ENCODE peak calls at places on chromosomes 3 and 15, in eight cellular contexts. One of them, this sample, is unnamed. For H3K36me3, the result is how much of the 10 kb centered on the place peaks cover.

GRCh38 chr3:99859855-99860254 is 42.2 kb downstream of the CMSS1 start:
- DNase-seq in stomach: no peak
- DNase-seq in transverse colon: no peak
- DNase-seq in upper lobe of left lung: no peak
- DNase-seq in ovary: no peak
- DNase-seq in SK-N-SH: peak
- DNase-seq in sigmoid colon: no peak
- DNase-seq in esophagus muscularis mucosa: no peak
- DNase-seq in this sample: no peak

GRCh38 chr3:11591401-11592266 is 52.1 kb downstream of the VGLL4 start:
- DNase-seq in stomach: peak
- DNase-seq in transverse colon: no peak
- DNase-seq in upper lobe of left lung: peak
- DNase-seq in ovary: peak
- DNase-seq in SK-N-SH: no peak
- DNase-seq in sigmoid colon: peak
- DNase-seq in esophagus muscularis mucosa: no peak
- DNase-seq in this sample: peak

GRCh38 chr3:126546549-126547239 is 12.0 kb downstream of the C3orf22 start:
- DNase-seq in stomach: peak
- DNase-seq in transverse colon: peak
- DNase-seq in upper lobe of left lung: peak
- DNase-seq in ovary: no peak
- DNase-seq in SK-N-SH: peak
- DNase-seq in sigmoid colon: no peak
- DNase-seq in esophagus muscularis mucosa: no peak
- DNase-seq in this sample: no peak

GRCh38 chr3:77693147-77693546 is 653.2 kb downstream of the ROBO2 start:
- DNase-seq in stomach: no peak
- DNase-seq in transverse colon: no peak
- DNase-seq in upper lobe of left lung: no peak
- DNase-seq in ovary: no peak
- DNase-seq in SK-N-SH: no peak
- DNase-seq in sigmoid colon: no peak
- DNase-seq in esophagus muscularis mucosa: no peak
- DNase-seq in this sample: no peak

GRCh38 chr3:14852058-14852599 is 33.4 kb downstream of the FGD5 start:
- DNase-seq in stomach: no peak
- DNase-seq in transverse colon: no peak
- DNase-seq in upper lobe of left lung: no peak
- DNase-seq in ovary: no peak
- DNase-seq in SK-N-SH: no peak
- DNase-seq in sigmoid colon: no peak
- DNase-seq in esophagus muscularis mucosa: no peak
- DNase-seq in this sample: no peak

GRCh38 chr3:47414666-47415587 is 34.1 kb downstream of the PTPN23 start:
- DNase-seq in stomach: no peak
- DNase-seq in transverse colon: no peak
- DNase-seq in upper lobe of left lung: no peak
- DNase-seq in ovary: no peak
- DNase-seq in SK-N-SH: no peak
- DNase-seq in sigmoid colon: no peak
- DNase-seq in esophagus muscularis mucosa: no peak
- DNase-seq in this sample: no peak

GRCh38 chr3:197700095-197700494 is 36.6 kb downstream of the RUBCN start:
- DNase-seq in stomach: no peak
- DNase-seq in transverse colon: no peak
- DNase-seq in upper lobe of left lung: no peak
- DNase-seq in ovary: no peak
- DNase-seq in SK-N-SH: no peak
- DNase-seq in sigmoid colon: no peak
- DNase-seq in esophagus muscularis mucosa: no peak
- DNase-seq in this sample: no peak

GRCh38 chr3:69085543-69086132 is 901 bp downstream of the ARL6IP5 start:
- DNase-seq in stomach: peak
- DNase-seq in transverse colon: peak
- DNase-seq in upper lobe of left lung: peak
- DNase-seq in ovary: no peak
- DNase-seq in SK-N-SH: peak
- DNase-seq in sigmoid colon: no peak
- DNase-seq in esophagus muscularis mucosa: no peak
- DNase-seq in this sample: no peak

GRCh38 chr15:31453558-31454318 is 127.1 kb downstream of the KLF13 start:
- DNase-seq in stomach: no peak
- DNase-seq in transverse colon: peak
- DNase-seq in upper lobe of left lung: no peak
- DNase-seq in ovary: no peak
- DNase-seq in SK-N-SH: no peak
- DNase-seq in sigmoid colon: no peak
- DNase-seq in esophagus muscularis mucosa: no peak
- DNase-seq in this sample: no peak

DNA sequence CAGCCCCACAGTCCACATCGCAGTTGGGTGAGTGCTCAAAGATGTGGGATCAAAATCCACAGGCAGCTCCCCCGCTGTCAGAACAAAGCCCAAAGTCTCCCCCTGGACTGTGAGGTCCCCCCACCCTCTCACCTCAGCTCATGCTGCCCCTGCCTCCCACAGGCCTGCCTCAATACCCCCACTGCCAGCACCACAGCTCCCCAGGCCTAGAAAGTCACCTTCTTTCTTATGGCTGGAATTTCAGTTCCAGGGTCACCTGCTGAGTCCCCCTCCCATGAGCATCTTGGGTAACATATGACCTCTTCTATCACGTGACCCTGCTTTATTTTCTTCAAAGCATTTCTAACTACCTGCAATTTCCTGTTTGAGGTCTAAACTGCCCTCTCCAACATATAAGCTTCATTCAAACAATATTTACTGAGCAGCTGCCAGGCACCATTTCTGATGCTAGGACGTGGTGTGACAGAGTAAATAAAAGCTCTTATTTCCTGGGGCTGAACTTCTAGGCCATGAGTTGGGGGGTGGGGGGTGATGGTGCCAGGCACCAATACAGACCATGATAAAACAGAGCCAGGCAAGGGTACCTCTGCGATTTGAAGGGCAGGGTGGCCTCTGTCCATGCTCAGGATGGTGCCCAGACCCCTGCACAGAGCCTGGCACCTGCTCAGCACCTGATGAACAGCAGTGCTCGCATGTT is 2.4 kb upstream of the TMEM89 start:
- DNase-seq in stomach: peak
- DNase-seq in transverse colon: peak
- DNase-seq in upper lobe of left lung: no peak
- DNase-seq in ovary: no peak
- DNase-seq in SK-N-SH: no peak
- DNase-seq in sigmoid colon: no peak
- DNase-seq in esophagus muscularis mucosa: no peak
- DNase-seq in this sample: no peak
- H3K36me3 ChIP-seq in stomach: under half
- H3K36me3 ChIP-seq in transverse colon: under half
- H3K36me3 ChIP-seq in upper lobe of left lung: under half
- H3K36me3 ChIP-seq in ovary: under half
- H3K36me3 ChIP-seq in SK-N-SH: under half
- H3K36me3 ChIP-seq in sigmoid colon: under half
- H3K36me3 ChIP-seq in esophagus muscularis mucosa: under half
- H3K36me3 ChIP-seq in this sample: under half

GRCh38 chr15:89794627-89795241 is 18.6 kb downstream of the MESP2 start:
- DNase-seq in stomach: no peak
- DNase-seq in transverse colon: no peak
- DNase-seq in upper lobe of left lung: no peak
- DNase-seq in ovary: no peak
- DNase-seq in SK-N-SH: no peak
- DNase-seq in sigmoid colon: no peak
- DNase-seq in esophagus muscularis mucosa: no peak
- DNase-seq in this sample: no peak
- H3K27ac ChIP-seq in stomach: no peak
- H3K27ac ChIP-seq in transverse colon: no peak
- H3K27ac ChIP-seq in upper lobe of left lung: no peak
- H3K27ac ChIP-seq in ovary: no peak
- H3K27ac ChIP-seq in SK-N-SH: no peak
- H3K27ac ChIP-seq in sigmoid colon: no peak
- H3K27ac ChIP-seq in esophagus muscularis mucosa: no peak
- H3K27ac ChIP-seq in this sample: peak

DNA sequence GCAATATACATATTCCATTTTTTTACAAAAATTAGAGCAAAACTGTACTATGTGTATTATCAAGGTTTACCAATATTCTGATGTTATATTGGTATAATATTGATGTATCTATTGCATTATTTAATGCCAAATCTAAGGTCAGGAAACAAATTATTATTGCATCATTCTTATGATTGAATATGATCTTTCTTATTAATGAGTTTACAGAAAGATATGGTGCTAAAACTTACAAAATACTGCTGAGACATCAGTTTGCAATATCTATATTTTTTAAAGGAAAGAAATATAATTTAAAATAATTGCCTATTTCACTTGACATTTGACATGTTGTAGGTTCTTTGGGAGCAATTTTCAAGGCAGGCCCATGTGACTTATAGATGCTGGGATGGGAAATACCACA is 357.6 kb downstream of the NLGN1 start:
- DNase-seq in stomach: no peak
- DNase-seq in transverse colon: no peak
- DNase-seq in upper lobe of left lung: no peak
- DNase-seq in ovary: no peak
- DNase-seq in SK-N-SH: no peak
- DNase-seq in sigmoid colon: no peak
- DNase-seq in esophagus muscularis mucosa: no peak
- DNase-seq in this sample: no peak
- TF ChIP-seq EP300 in stomach: no peak
- TF ChIP-seq EP300 in transverse colon: no peak
- TF ChIP-seq EP300 in upper lobe of left lung: no peak
- TF ChIP-seq EP300 in ovary: no peak
- TF ChIP-seq EP300 in SK-N-SH: no peak
- TF ChIP-seq EP300 in sigmoid colon: no peak
- TF ChIP-seq EP300 in esophagus muscularis mucosa: no peak
- TF ChIP-seq EP300 in this sample: no peak

GRCh38 chr3:134357914-134358811 is 16.1 kb downstream of the AMOTL2 start:
- DNase-seq in stomach: peak
- DNase-seq in transverse colon: no peak
- DNase-seq in upper lobe of left lung: peak
- DNase-seq in ovary: peak
- DNase-seq in SK-N-SH: peak
- DNase-seq in sigmoid colon: peak
- DNase-seq in esophagus muscularis mucosa: no peak
- DNase-seq in this sample: no peak
- H3K36me3 ChIP-seq in stomach: half or more
- H3K36me3 ChIP-seq in transverse colon: under half
- H3K36me3 ChIP-seq in upper lobe of left lung: under half
- H3K36me3 ChIP-seq in ovary: under half
- H3K36me3 ChIP-seq in SK-N-SH: half or more
- H3K36me3 ChIP-seq in sigmoid colon: half or more
- H3K36me3 ChIP-seq in esophagus muscularis mucosa: half or more
- H3K36me3 ChIP-seq in this sample: under half

DNA sequence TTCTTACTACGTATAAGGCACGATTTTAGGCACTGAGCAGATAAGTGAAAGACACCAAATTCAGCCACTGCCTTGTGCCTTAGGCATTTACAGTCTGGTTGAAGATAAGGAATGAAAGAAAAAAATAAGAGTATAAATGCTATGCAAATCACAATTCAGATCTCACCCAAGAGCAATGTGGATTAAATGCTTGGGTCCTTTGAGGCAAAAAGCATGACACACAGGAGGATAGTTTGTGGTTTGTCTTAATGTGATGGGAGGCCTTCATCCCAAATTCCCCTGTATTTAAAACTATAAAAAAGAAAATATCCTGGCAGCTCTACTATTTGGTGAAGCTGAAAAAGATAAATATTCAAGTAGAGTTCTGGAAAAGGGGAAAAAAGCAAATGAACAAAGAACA is 79.8 kb downstream of the TGFBR2 start:
- DNase-seq in stomach: no peak
- DNase-seq in transverse colon: no peak
- DNase-seq in upper lobe of left lung: no peak
- DNase-seq in ovary: no peak
- DNase-seq in SK-N-SH: no peak
- DNase-seq in sigmoid colon: no peak
- DNase-seq in esophagus muscularis mucosa: no peak
- DNase-seq in this sample: no peak
- H3K27ac ChIP-seq in stomach: no peak
- H3K27ac ChIP-seq in transverse colon: peak
- H3K27ac ChIP-seq in upper lobe of left lung: no peak
- H3K27ac ChIP-seq in ovary: no peak
- H3K27ac ChIP-seq in SK-N-SH: no peak
- H3K27ac ChIP-seq in sigmoid colon: peak
- H3K27ac ChIP-seq in esophagus muscularis mucosa: peak
- H3K27ac ChIP-seq in this sample: peak

GRCh38 chr3:30502742-30503073 is 103.7 kb upstream of the TGFBR2 start:
- DNase-seq in stomach: no peak
- DNase-seq in transverse colon: no peak
- DNase-seq in upper lobe of left lung: no peak
- DNase-seq in ovary: no peak
- DNase-seq in SK-N-SH: no peak
- DNase-seq in sigmoid colon: no peak
- DNase-seq in esophagus muscularis mucosa: no peak
- DNase-seq in this sample: no peak
- TF ChIP-seq EP300 in stomach: no peak
- TF ChIP-seq EP300 in transverse colon: no peak
- TF ChIP-seq EP300 in upper lobe of left lung: no peak
- TF ChIP-seq EP300 in ovary: no peak
- TF ChIP-seq EP300 in SK-N-SH: no peak
- TF ChIP-seq EP300 in sigmoid colon: no peak
- TF ChIP-seq EP300 in esophagus muscularis mucosa: no peak
- TF ChIP-seq EP300 in this sample: no peak

DNA sequence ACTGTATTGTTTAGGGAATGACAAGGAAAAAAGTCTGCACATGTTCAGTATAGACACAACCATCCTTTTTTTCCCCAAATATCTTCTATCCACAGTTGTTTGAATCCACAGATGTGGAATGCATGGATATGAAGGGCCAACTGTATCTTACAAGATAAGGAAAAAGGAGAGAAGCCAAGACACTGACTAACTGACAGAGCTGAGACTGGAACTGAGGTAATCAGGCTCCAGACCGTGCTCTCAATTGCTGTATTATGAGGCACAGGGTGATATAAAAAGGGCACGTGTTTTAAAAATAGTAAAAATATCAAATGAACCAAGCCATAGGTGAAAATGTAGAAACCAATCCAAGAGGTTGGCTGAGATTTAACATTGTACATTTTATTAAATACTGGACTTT is 49.0 kb downstream of the DHX36 start:
- DNase-seq in stomach: no peak
- DNase-seq in transverse colon: no peak
- DNase-seq in upper lobe of left lung: no peak
- DNase-seq in ovary: no peak
- DNase-seq in SK-N-SH: no peak
- DNase-seq in sigmoid colon: no peak
- DNase-seq in esophagus muscularis mucosa: no peak
- DNase-seq in this sample: no peak
- H3K36me3 ChIP-seq in stomach: under half
- H3K36me3 ChIP-seq in transverse colon: under half
- H3K36me3 ChIP-seq in upper lobe of left lung: under half
- H3K36me3 ChIP-seq in ovary: under half
- H3K36me3 ChIP-seq in SK-N-SH: half or more
- H3K36me3 ChIP-seq in sigmoid colon: under half
- H3K36me3 ChIP-seq in esophagus muscularis mucosa: half or more
- H3K36me3 ChIP-seq in this sample: under half

GRCh38 chr3:8499181-8499611 is 2.4 kb upstream of the LMCD1 start:
- DNase-seq in stomach: peak
- DNase-seq in transverse colon: no peak
- DNase-seq in upper lobe of left lung: no peak
- DNase-seq in ovary: no peak
- DNase-seq in SK-N-SH: no peak
- DNase-seq in sigmoid colon: no peak
- DNase-seq in esophagus muscularis mucosa: no peak
- DNase-seq in this sample: no peak
- H3K27ac ChIP-seq in stomach: peak
- H3K27ac ChIP-seq in transverse colon: no peak
- H3K27ac ChIP-seq in upper lobe of left lung: peak
- H3K27ac ChIP-seq in ovary: no peak
- H3K27ac ChIP-seq in SK-N-SH: peak
- H3K27ac ChIP-seq in sigmoid colon: no peak
- H3K27ac ChIP-seq in esophagus muscularis mucosa: peak
- H3K27ac ChIP-seq in this sample: peak

This sample was measured in tibial nerve.